ENCODE peak calls at places on chromosomes 7 and 10, in five cellular contexts. One of them, this sample, is unnamed.

GRCh38 chr7:25731881-25732240 is 420.1 kb upstream of the NFE2L3 start:
- DNase-seq in psoas muscle: no peak
- DNase-seq in testis: no peak
- DNase-seq in sigmoid colon: no peak
- DNase-seq in hepatocyte: no peak
- DNase-seq in this sample: no peak

GRCh38 chr7:92133133-92133736 is 1.0 kb downstream of the CYP51A1 start:
- DNase-seq in psoas muscle: no peak
- DNase-seq in testis: no peak
- DNase-seq in hepatocyte: no peak
- DNase-seq in sigmoid colon: no peak
- DNase-seq in this sample: no peak

GRCh38 chr10:52423369-52423768 is 109.3 kb downstream of the DKK1 start:
- DNase-seq in sigmoid colon: no peak
- DNase-seq in testis: no peak
- DNase-seq in psoas muscle: no peak
- DNase-seq in hepatocyte: no peak
- DNase-seq in this sample: no peak

GRCh38 chr10:124650820-124651401 is 93.3 kb downstream of the FAM53B start:
- DNase-seq in sigmoid colon: no peak
- DNase-seq in testis: no peak
- DNase-seq in psoas muscle: no peak
- DNase-seq in hepatocyte: no peak
- DNase-seq in this sample: no peak

GRCh38 chr10:2439983-2440382 is 627.4 kb upstream of the PFKP start:
- DNase-seq in testis: no peak
- DNase-seq in psoas muscle: no peak
- DNase-seq in hepatocyte: no peak
- DNase-seq in sigmoid colon: no peak
- DNase-seq in this sample: no peak

GRCh38 chr10:104577171-104577570 is 63.9 kb upstream of the SORCS3 start:
- DNase-seq in psoas muscle: no peak
- DNase-seq in hepatocyte: no peak
- DNase-seq in testis: no peak
- DNase-seq in sigmoid colon: no peak
- DNase-seq in this sample: no peak

GRCh38 chr10:128211953-128212727 is 85.9 kb upstream of the MKI67 start:
- DNase-seq in testis: peak; percentile 90
- DNase-seq in psoas muscle: peak; percentile 80
- DNase-seq in sigmoid colon: peak; percentile 85
- DNase-seq in hepatocyte: peak; percentile 94
- DNase-seq in this sample: peak; percentile 85

GRCh38 chr10:8379906-8380832 is 325.7 kb downstream of the GATA3 start:
- DNase-seq in sigmoid colon: no peak
- DNase-seq in psoas muscle: no peak
- DNase-seq in hepatocyte: peak; percentile 38
- DNase-seq in testis: no peak
- DNase-seq in this sample: no peak

GRCh38 chr7:30575910-30576309 is 18.8 kb upstream of the GARS1 start:
- DNase-seq in testis: no peak
- DNase-seq in hepatocyte: no peak
- DNase-seq in sigmoid colon: no peak
- DNase-seq in psoas muscle: no peak
- DNase-seq in this sample: no peak

GRCh38 chr7:29297194-29297890 is 102.8 kb downstream of the CHN2 start:
- DNase-seq in sigmoid colon: no peak
- DNase-seq in testis: peak; percentile 50
- DNase-seq in psoas muscle: no peak
- DNase-seq in hepatocyte: no peak
- DNase-seq in this sample: no peak

GRCh38 chr10:113061054-113061430 is 111.0 kb downstream of the TCF7L2 start:
- DNase-seq in psoas muscle: no peak
- DNase-seq in testis: no peak
- DNase-seq in hepatocyte: no peak
- DNase-seq in sigmoid colon: no peak
- DNase-seq in this sample: no peak

GRCh38 chr10:70738425-70739121 is 46.6 kb downstream of the TBATA start:
- DNase-seq in sigmoid colon: no peak
- DNase-seq in hepatocyte: no peak
- DNase-seq in psoas muscle: no peak
- DNase-seq in testis: no peak
- DNase-seq in this sample: no peak

GRCh38 chr10:118832242-118832651 is 77.5 kb upstream of the CACUL1 start:
- DNase-seq in testis: peak; percentile 34
- DNase-seq in sigmoid colon: peak; percentile 74
- DNase-seq in hepatocyte: no peak
- DNase-seq in psoas muscle: peak; percentile 37
- DNase-seq in this sample: peak; percentile 59

GRCh38 chr7:85172530-85172941 is 14.3 kb downstream of the SEMA3D start:
- DNase-seq in testis: no peak
- DNase-seq in hepatocyte: no peak
- DNase-seq in sigmoid colon: no peak
- DNase-seq in psoas muscle: no peak
- DNase-seq in this sample: no peak

GRCh38 chr10:1228463-1228975 is 172.3 kb downstream of the WDR37 start:
- DNase-seq in testis: no peak
- DNase-seq in sigmoid colon: no peak
- DNase-seq in hepatocyte: no peak
- DNase-seq in psoas muscle: no peak
- DNase-seq in this sample: no peak

GRCh38 chr10:91328320-91328984 is 81.7 kb upstream of the HECTD2 start:
- DNase-seq in testis: no peak
- DNase-seq in psoas muscle: no peak
- DNase-seq in hepatocyte: no peak
- DNase-seq in sigmoid colon: no peak
- DNase-seq in this sample: no peak

GRCh38 chr7:137689761-137690160 is 157.0 kb downstream of the DGKI start:
- DNase-seq in hepatocyte: no peak
- DNase-seq in testis: no peak
- DNase-seq in psoas muscle: no peak
- DNase-seq in sigmoid colon: no peak
- DNase-seq in this sample: no peak

GRCh38 chr10:61899997-61900828 is 1.3 kb upstream of the ARID5B start:
- DNase-seq in testis: peak; percentile 55
- DNase-seq in psoas muscle: peak; percentile 48
- DNase-seq in hepatocyte: peak; percentile 66
- DNase-seq in sigmoid colon: peak; percentile 82
- DNase-seq in this sample: peak; percentile 38

GRCh38 chr7:10998984-10999757 is 25.5 kb downstream of the PHF14 start:
- DNase-seq in hepatocyte: no peak
- DNase-seq in sigmoid colon: no peak
- DNase-seq in psoas muscle: no peak
- DNase-seq in testis: no peak
- DNase-seq in this sample: no peak

GRCh38 chr10:101014966-101015581 is 15.5 kb downstream of the LZTS2 start:
- DNase-seq in testis: no peak
- DNase-seq in psoas muscle: no peak
- DNase-seq in hepatocyte: peak; percentile 55
- DNase-seq in sigmoid colon: no peak
- DNase-seq in this sample: no peak

GRCh38 chr10:132335189-132336063 is 3.4 kb downstream of the LRRC27 start:
- DNase-seq in psoas muscle: no peak
- DNase-seq in hepatocyte: no peak
- DNase-seq in sigmoid colon: peak; percentile 74
- DNase-seq in testis: peak; percentile 32
- DNase-seq in this sample: peak; percentile 58

GRCh38 chr7:44518761-44519160 is 22.4 kb downstream of the NPC1L1 start:
- DNase-seq in testis: no peak
- DNase-seq in sigmoid colon: no peak
- DNase-seq in psoas muscle: no peak
- DNase-seq in hepatocyte: no peak
- DNase-seq in this sample: no peak

GRCh38 chr10:88314362-88314761 is 268.8 kb downstream of the RNLS start:
- DNase-seq in psoas muscle: no peak
- DNase-seq in sigmoid colon: peak; percentile 68
- DNase-seq in hepatocyte: no peak
- DNase-seq in testis: no peak
- DNase-seq in this sample: no peak

GRCh38 chr10:97428572-97428981 is 2.6 kb downstream of the PGAM1 start:
- DNase-seq in testis: no peak
- DNase-seq in hepatocyte: no peak
- DNase-seq in psoas muscle: no peak
- DNase-seq in sigmoid colon: no peak
- DNase-seq in this sample: no peak

GRCh38 chr7:71193099-71193810 is 61.3 kb downstream of the GALNT17 start:
- DNase-seq in psoas muscle: no peak
- DNase-seq in sigmoid colon: no peak
- DNase-seq in testis: no peak
- DNase-seq in hepatocyte: no peak
- DNase-seq in this sample: no peak

GRCh38 chr10:103638948-103639347 is 145.4 kb downstream of the NEURL1 start:
- DNase-seq in sigmoid colon: no peak
- DNase-seq in psoas muscle: no peak
- DNase-seq in hepatocyte: no peak
- DNase-seq in testis: no peak
- DNase-seq in this sample: no peak

GRCh38 chr7:734808-735207 is 7.7 kb upstream of the PRKAR1B start:
- DNase-seq in hepatocyte: no peak
- DNase-seq in psoas muscle: no peak
- DNase-seq in sigmoid colon: no peak
- DNase-seq in testis: no peak
- DNase-seq in this sample: no peak

GRCh38 chr10:74923556-74923955 is 97.2 kb downstream of the KAT6B start:
- DNase-seq in testis: no peak
- DNase-seq in hepatocyte: no peak
- DNase-seq in sigmoid colon: no peak
- DNase-seq in psoas muscle: no peak
- DNase-seq in this sample: no peak

DNA sequence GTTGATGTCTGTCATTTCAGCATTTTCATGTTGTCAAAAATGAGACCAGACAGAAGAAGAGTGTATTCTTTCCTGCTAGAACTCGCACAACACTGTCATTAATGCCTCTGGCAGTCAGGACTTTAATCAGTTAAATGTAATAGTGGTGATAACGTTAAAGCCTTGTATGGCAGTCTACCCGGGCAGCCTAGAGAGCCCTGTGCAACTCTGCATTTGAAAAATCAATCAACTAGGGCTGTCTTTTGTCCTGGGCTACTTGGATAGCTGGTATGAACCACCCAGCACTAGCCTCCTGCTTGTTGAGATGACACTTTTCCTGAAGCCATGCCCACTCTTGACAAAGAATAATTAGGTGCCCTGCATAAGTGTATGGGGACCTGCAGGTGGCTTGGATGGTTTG is 19.8 kb downstream of the MGMT start:
- DNase-seq in sigmoid colon: no peak
- DNase-seq in psoas muscle: no peak
- DNase-seq in testis: no peak
- DNase-seq in hepatocyte: no peak
- DNase-seq in this sample: no peak
- H3K9me3 ChIP-seq in sigmoid colon: peaks cover 24% of the 10 kb centered on the region
- H3K9me3 ChIP-seq in psoas muscle: peaks cover 42% of the 10 kb centered on the region
- H3K9me3 ChIP-seq in testis: no peaks in the 10 kb centered on the region
- H3K9me3 ChIP-seq in hepatocyte: peaks cover 20% of the 10 kb centered on the region
- H3K9me3 ChIP-seq in this sample: no peaks in the 10 kb centered on the region

GRCh38 chr7:158321056-158321700 is 266.4 kb downstream of the PTPRN2 start:
- DNase-seq in testis: no peak
- DNase-seq in psoas muscle: no peak
- DNase-seq in hepatocyte: no peak
- DNase-seq in sigmoid colon: no peak
- DNase-seq in this sample: no peak
- H3K9me3 ChIP-seq in testis: no peaks in the 10 kb centered on the region
- H3K9me3 ChIP-seq in psoas muscle: no peaks in the 10 kb centered on the region
- H3K9me3 ChIP-seq in hepatocyte: no peaks in the 10 kb centered on the region
- H3K9me3 ChIP-seq in sigmoid colon: no peaks in the 10 kb centered on the region
- H3K9me3 ChIP-seq in this sample: no peaks in the 10 kb centered on the region

GRCh38 chr7:158056761-158057160 is 530.9 kb downstream of the PTPRN2 start:
- DNase-seq in psoas muscle: no peak
- DNase-seq in hepatocyte: no peak
- DNase-seq in sigmoid colon: peak; percentile 58
- DNase-seq in testis: no peak
- DNase-seq in this sample: no peak

GRCh38 chr7:158057446-158057845 is 530.2 kb downstream of the PTPRN2 start:
- DNase-seq in hepatocyte: no peak
- DNase-seq in sigmoid colon: no peak
- DNase-seq in psoas muscle: no peak
- DNase-seq in testis: no peak
- DNase-seq in this sample: no peak

GRCh38 chr7:158054081-158054480 is 533.5 kb downstream of the PTPRN2 start:
- DNase-seq in sigmoid colon: no peak
- DNase-seq in psoas muscle: no peak
- DNase-seq in testis: no peak
- DNase-seq in hepatocyte: no peak
- DNase-seq in this sample: no peak

GRCh38 chr7:158054611-158055010 is 533.0 kb downstream of the PTPRN2 start:
- DNase-seq in hepatocyte: no peak
- DNase-seq in sigmoid colon: peak; percentile 37
- DNase-seq in testis: no peak
- DNase-seq in psoas muscle: no peak
- DNase-seq in this sample: no peak

GRCh38 chr7:158055726-158056510 is 531.7 kb downstream of the PTPRN2 start:
- DNase-seq in testis: no peak
- DNase-seq in hepatocyte: no peak
- DNase-seq in psoas muscle: no peak
- DNase-seq in sigmoid colon: peak; percentile 34
- DNase-seq in this sample: no peak
- H3K9me3 ChIP-seq in testis: no peaks in the 10 kb centered on the region
- H3K9me3 ChIP-seq in hepatocyte: no peaks in the 10 kb centered on the region
- H3K9me3 ChIP-seq in psoas muscle: no peaks in the 10 kb centered on the region
- H3K9me3 ChIP-seq in sigmoid colon: no peaks in the 10 kb centered on the region
- H3K9me3 ChIP-seq in this sample: no peaks in the 10 kb centered on the region

GRCh38 chr7:64114791-64115190 is 69.6 kb downstream of the ZNF727 start:
- DNase-seq in testis: no peak
- DNase-seq in hepatocyte: no peak
- DNase-seq in psoas muscle: no peak
- DNase-seq in sigmoid colon: no peak
- DNase-seq in this sample: no peak
- H3K9me3 ChIP-seq in testis: no peaks in the 10 kb centered on the region
- H3K9me3 ChIP-seq in hepatocyte: no peaks in the 10 kb centered on the region
- H3K9me3 ChIP-seq in psoas muscle: peaks cover 3% of the 10 kb centered on the region
- H3K9me3 ChIP-seq in sigmoid colon: no peaks in the 10 kb centered on the region
- H3K9me3 ChIP-seq in this sample: peaks cover 4% of the 10 kb centered on the region

GRCh38 chr7:145978769-145979168 is 137.8 kb upstream of the CNTNAP2 start:
- DNase-seq in hepatocyte: peak; percentile 5
- DNase-seq in psoas muscle: no peak
- DNase-seq in testis: no peak
- DNase-seq in sigmoid colon: no peak
- DNase-seq in this sample: peak; percentile 21
- H3K9me3 ChIP-seq in hepatocyte: no peaks in the 10 kb centered on the region
- H3K9me3 ChIP-seq in psoas muscle: no peaks in the 10 kb centered on the region
- H3K9me3 ChIP-seq in testis: no peaks in the 10 kb centered on the region
- H3K9me3 ChIP-seq in sigmoid colon: no peaks in the 10 kb centered on the region
- H3K9me3 ChIP-seq in this sample: no peaks in the 10 kb centered on the region

GRCh38 chr7:157767466-157767865 is 430.7 kb downstream of the DNAJB6 start:
- DNase-seq in testis: no peak
- DNase-seq in psoas muscle: no peak
- DNase-seq in sigmoid colon: no peak
- DNase-seq in hepatocyte: no peak
- DNase-seq in this sample: no peak

GRCh38 chr7:157764193-157764592 is 427.4 kb downstream of the DNAJB6 start:
- DNase-seq in psoas muscle: no peak
- DNase-seq in sigmoid colon: no peak
- DNase-seq in testis: no peak
- DNase-seq in hepatocyte: no peak
- DNase-seq in this sample: no peak

GRCh38 chr7:157764946-157765537 is 428.2 kb downstream of the DNAJB6 start:
- DNase-seq in testis: no peak
- DNase-seq in psoas muscle: no peak
- DNase-seq in sigmoid colon: no peak
- DNase-seq in hepatocyte: no peak
- DNase-seq in this sample: no peak

GRCh38 chr7:157768198-157768597 is 431.4 kb downstream of the DNAJB6 start:
- DNase-seq in sigmoid colon: no peak
- DNase-seq in psoas muscle: no peak
- DNase-seq in hepatocyte: no peak
- DNase-seq in testis: no peak
- DNase-seq in this sample: no peak

GRCh38 chr7:157766098-157766497 is 429.3 kb downstream of the DNAJB6 start:
- DNase-seq in sigmoid colon: no peak
- DNase-seq in psoas muscle: no peak
- DNase-seq in testis: no peak
- DNase-seq in hepatocyte: no peak
- DNase-seq in this sample: no peak
- H3K9me3 ChIP-seq in sigmoid colon: no peaks in the 10 kb centered on the region
- H3K9me3 ChIP-seq in psoas muscle: peaks cover under 1% of the 10 kb centered on the region
- H3K9me3 ChIP-seq in testis: no peaks in the 10 kb centered on the region
- H3K9me3 ChIP-seq in hepatocyte: no peaks in the 10 kb centered on the region
- H3K9me3 ChIP-seq in this sample: no peaks in the 10 kb centered on the region